ENCODE peak calls at places on chromosomes 13 and 19, in six cellular contexts. F is Peyer's patch, J is neural progenitor cell, H is thyroid gland, W is breast epithelium, G is PC-3. R is an unnamed sample.

GRCh38 chr13:48727252-48728011 is 73.7 kb downstream of the CYSLTR2 start:
- DNase-seq in F (no peak), W (no peak), J (no peak), H (no peak), G (no peak), R (no peak)

GRCh38 chr19:41545547-41545946 is 30.4 kb upstream of the CEACAM21 start:
- DNase-seq in F (no peak), G (no peak), W (no peak), H (no peak), J (no peak), R (no peak)

GRCh38 chr19:2970201-2970838 is 7.0 kb upstream of the TLE6 start:
- DNase-seq in H (peak; percentile 60), F (no peak), W (no peak), G (no peak), J (no peak), R (no peak)

GRCh38 chr19:22532388-22533310 is 101.5 kb upstream of the ZNF492 start:
- DNase-seq in J (no peak), H (peak; percentile 98), W (peak; percentile 95), F (no peak), G (no peak), R (no peak)

GRCh38 chr19:30360378-30361106 is 11.6 kb upstream of the ZNF536 start:
- DNase-seq in H (no peak), G (no peak), J (peak; percentile 62), W (peak; percentile 25), F (no peak), R (no peak)

GRCh38 chr13:66503890-66504289 is 726.2 kb downstream of the PCDH9 start:
- DNase-seq in F (no peak), W (no peak), J (peak; percentile 52), G (peak; percentile 54), H (no peak), R (no peak)

GRCh38 chr13:20721454-20722357 is 18.2 kb downstream of the IL17D start:
- DNase-seq in F (no peak), J (peak; percentile 77), W (no peak), G (peak; percentile 54), H (peak; percentile 43), R (no peak)

GRCh38 chr13:36606060-36606459 is 67.8 kb upstream of the SERTM1 start:
- DNase-seq in H (no peak), F (no peak), W (no peak), G (no peak), J (no peak), R (no peak)

GRCh38 chr13:30113983-30114491 is 193.3 kb downstream of the KATNAL1 start:
- DNase-seq in W (no peak), F (peak; percentile 60), H (peak; percentile 58), J (peak; percentile 76), G (no peak), R (no peak)

GRCh38 chr19:38055655-38056521 is 148.9 kb downstream of the SIPA1L3 start:
- DNase-seq in F (no peak), G (no peak), J (peak; percentile 66), W (no peak), H (peak; percentile 50), R (no peak)

GRCh38 chr19:48780684-48781391 is 25.5 kb downstream of the FGF21 start:
- DNase-seq in F (peak; percentile 67), W (no peak), H (peak; percentile 29), J (no peak), G (no peak), R (peak; percentile 40)

GRCh38 chr19:44850641-44851109 is 4.6 kb downstream of the NECTIN2 start:
- DNase-seq in W (no peak), J (no peak), H (no peak), F (no peak), G (no peak), R (no peak)

GRCh38 chr13:39531646-39532045 is 71.3 kb downstream of the LHFPL6 start:
- DNase-seq in H (no peak), W (no peak), F (no peak), J (no peak), G (peak; percentile 40), R (no peak)

GRCh38 chr13:98050041-98050466 is 92.8 kb upstream of the FARP1 start:
- DNase-seq in G (peak; percentile 59), F (no peak), W (peak; percentile 69), J (no peak), H (peak; percentile 88), R (no peak)

GRCh38 chr19:19149402-19149801 is 11.1 kb upstream of the TMEM161A start:
- DNase-seq in W (no peak), F (no peak), H (no peak), G (no peak), J (no peak), R (no peak)

GRCh38 chr13:84684804-84685203 is 802.5 kb upstream of the SLITRK1 start:
- DNase-seq in F (no peak), W (no peak), G (peak; percentile 36), J (no peak), H (no peak), R (no peak)

GRCh38 chr19:8174706-8175105 is 25.3 kb upstream of the FBN3 start:
- DNase-seq in H (no peak), G (peak; percentile 77), F (no peak), W (no peak), J (no peak), R (no peak)

GRCh38 chr19:55082023-55082851 is 6.6 kb downstream of the EPS8L1 start:
- DNase-seq in J (peak; percentile 72), W (no peak), H (peak; percentile 23), G (peak; percentile 37), F (peak; percentile 51), R (no peak)

GRCh38 chr13:99971576-99972189 is at the start of gene ZIC5:
- DNase-seq in G (no peak), H (no peak), W (no peak), J (peak; percentile 95), F (no peak), R (no peak)

GRCh38 chr13:99973163-99973785 is 1.7 kb upstream of the ZIC5 start:
- DNase-seq in J (no peak), W (no peak), H (no peak), F (no peak), G (no peak), R (no peak)

GRCh38 chr13:99973786-99974185 is 2.2 kb upstream of the ZIC5 start:
- DNase-seq in W (no peak), J (no peak), H (no peak), G (no peak), F (no peak), R (no peak)

GRCh38 chr13:99970761-99971575 is 599 bp downstream of the ZIC5 start:
- DNase-seq in F (no peak), G (no peak), W (no peak), J (peak; percentile 87), H (no peak), R (no peak)

GRCh38 chr13:99972190-99972731 is 694 bp upstream of the ZIC5 start:
- DNase-seq in J (peak; percentile 82), G (no peak), F (no peak), W (no peak), H (no peak), R (no peak)
- H3K4me3 ChIP-seq in J (peak overlapping the region; percentile 96), G (no peak overlapping the region), F (no peak overlapping the region), W (no peak overlapping the region), H (no peak overlapping the region), R (no peak overlapping the region)

GRCh38 chr13:91652389-91652788 is 254.0 kb downstream of the GPC5 start:
- DNase-seq in G (no peak), J (no peak), H (no peak), F (no peak), W (no peak), R (no peak)

GRCh38 chr13:91643394-91643793 is 245.0 kb downstream of the GPC5 start:
- DNase-seq in J (no peak), F (no peak), W (no peak), H (no peak), G (no peak), R (no peak)

DNA sequence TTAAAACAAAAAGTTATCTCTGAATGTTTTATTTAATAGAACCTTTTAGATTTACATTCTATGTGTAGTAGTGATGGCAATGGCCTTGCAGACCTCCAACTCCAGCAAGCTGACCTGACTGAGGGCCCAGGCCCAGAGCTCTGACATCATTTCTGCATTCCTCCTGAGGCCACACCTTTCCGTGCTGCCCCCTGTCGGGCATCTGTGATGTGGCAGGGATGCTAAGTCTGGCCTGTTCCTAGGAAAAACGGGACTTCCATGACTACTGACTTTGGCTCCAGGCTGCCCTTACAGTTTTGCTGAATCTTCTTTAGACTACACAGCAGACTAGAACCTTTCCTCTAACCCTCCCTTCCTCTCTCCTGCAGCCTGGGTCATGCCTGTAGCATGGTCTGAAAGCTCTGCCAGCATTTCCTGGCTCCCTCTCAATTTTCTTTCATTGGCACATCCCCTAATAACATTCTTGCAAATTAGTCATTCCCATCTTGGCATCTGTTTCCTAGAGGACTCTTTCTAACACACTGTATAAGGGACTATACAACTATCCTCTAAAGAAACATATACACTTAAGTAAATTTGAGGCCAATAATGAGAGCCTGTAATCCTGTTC is 249.0 kb downstream of the GPC5 start:
- DNase-seq in F (no peak), H (no peak), G (peak; percentile 14), W (no peak), J (peak; percentile 60), R (no peak)
- TF ChIP-seq CTCF in F (no peak), H (no peak), G (peak; percentile 50), W (no peak), J (peak; percentile 78), R (no peak)

DNA sequence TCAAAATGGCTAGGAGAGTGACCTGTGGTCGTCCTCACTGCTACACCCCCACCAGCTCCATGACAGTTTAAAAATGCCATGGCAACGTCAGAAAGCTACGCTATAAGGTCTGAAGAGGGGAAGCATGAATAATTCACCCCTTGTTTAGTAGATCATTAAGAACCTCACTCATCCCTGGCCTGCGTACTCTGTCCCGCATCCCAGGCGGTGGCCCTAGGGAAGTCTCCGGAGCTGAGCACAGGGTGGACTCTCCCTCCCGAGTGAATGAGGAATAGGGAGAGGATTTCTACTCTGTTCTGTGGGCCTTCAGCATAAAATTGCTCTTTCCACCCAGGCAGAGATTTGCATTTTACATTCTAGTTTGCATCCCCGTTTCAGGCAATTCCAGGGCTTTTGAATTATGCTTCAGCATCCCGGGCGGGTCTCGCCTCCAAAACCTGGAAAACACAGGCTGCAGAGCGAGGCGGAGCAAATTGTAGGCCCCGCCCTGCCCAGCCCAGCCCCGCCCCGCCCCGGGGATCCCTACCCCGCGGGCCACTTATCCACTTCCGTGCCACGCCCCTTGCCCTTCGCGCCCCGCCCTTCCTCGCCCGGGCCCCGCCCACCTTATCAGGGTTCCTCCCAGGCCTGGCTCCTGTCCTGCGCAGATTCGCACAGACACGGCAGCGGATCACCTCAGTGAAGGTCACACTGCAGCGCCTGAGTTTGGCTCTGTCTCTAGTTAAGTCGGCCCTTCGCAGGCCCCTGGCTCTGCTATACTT is 7.5 kb upstream of the ZNF525 start:
- DNase-seq in G (no peak), H (no peak), J (no peak), F (no peak), W (no peak), R (no peak)
- H3K4me3 ChIP-seq in G (no peak overlapping the region), H (no peak overlapping the region), J (no peak overlapping the region), F (no peak overlapping the region), W (no peak overlapping the region), R (no peak overlapping the region)

DNA sequence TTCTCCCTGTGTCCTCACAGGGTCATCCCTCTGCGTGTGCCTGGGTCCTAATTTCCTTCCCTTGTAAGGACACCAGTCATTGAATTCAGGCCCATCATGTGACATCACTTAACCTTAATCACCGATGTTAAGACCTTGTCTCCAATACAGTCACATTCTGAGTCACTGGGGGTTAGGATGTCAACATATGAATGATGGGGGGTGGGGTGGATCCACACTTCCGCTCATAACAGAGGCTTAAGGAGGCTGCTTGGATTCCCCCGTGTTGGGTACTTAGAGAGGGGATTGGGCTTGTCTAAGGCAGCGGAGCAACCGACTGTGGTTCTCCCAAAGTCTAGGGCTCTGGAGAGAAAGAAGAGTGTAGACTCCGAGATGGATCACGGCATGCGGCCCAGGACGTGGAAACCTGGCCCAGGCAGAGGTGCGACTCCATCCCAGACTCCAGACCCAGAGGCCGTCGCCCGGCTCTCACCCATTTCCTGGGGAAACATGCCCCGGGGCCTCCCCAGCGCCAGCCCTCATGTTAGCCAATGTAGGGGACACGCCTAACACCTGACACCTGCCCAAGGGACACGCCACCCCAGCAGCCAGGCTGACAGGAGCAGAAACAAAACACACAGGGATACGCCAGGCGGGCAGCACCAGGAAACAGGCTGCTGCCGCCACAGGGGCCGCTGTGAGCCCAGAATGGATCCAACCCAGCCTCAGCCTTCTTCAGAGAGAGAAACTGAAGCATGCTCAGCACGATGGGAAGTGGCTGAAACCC is 17.1 kb upstream of the IGLON5 start:
- DNase-seq in F (no peak), W (no peak), H (no peak), J (peak; percentile 27), G (peak; percentile 14), R (peak; percentile 56)
- TF ChIP-seq CTCF in F (no peak), W (no peak), H (no peak), J (peak; percentile 7), G (no peak), R (no peak)

R was measured in lower leg skin.